ENCODE peak calls at places on chromosomes 7 and 10, in four cellular contexts. X is hepatic stellate cell, J is glutamatergic neuron, D is GM23338. M is an unnamed sample.

GRCh38 chr7:112083776-112084175 is 122.4 kb downstream of the DOCK4 start:
- DNase-seq in J (no peak), D (no peak), X (no peak), M (no peak)

GRCh38 chr7:138935438-138936079 is 45.6 kb downstream of the KIAA1549 start:
- DNase-seq in J (peak; percentile 56), D (no peak), X (peak; percentile 22), M (no peak)

GRCh38 chr7:77982926-77983550 is 184.5 kb downstream of the PHTF2 start:
- DNase-seq in J (no peak), X (no peak), D (no peak), M (no peak)

GRCh38 chr10:98528166-98528784 is 81.5 kb upstream of the HPS1 start:
- DNase-seq in J (no peak), X (no peak), D (no peak), M (no peak)

GRCh38 chr10:34010891-34011290 is 676.4 kb upstream of the NRP1 start:
- DNase-seq in D (no peak), J (no peak), X (no peak), M (no peak)

GRCh38 chr7:86958380-86958779 is 101.1 kb downstream of the ELAPOR2 start:
- DNase-seq in D (peak; percentile 51), X (no peak), J (no peak), M (no peak)

GRCh38 chr7:49174396-49174795 is 250.0 kb downstream of the CDC14C start:
- DNase-seq in D (no peak), X (no peak), J (no peak), M (no peak)

GRCh38 chr7:25998499-25998898 is 153.5 kb upstream of the NFE2L3 start:
- DNase-seq in D (no peak), J (no peak), X (no peak), M (no peak)

GRCh38 chr10:70458329-70459060 is 17.0 kb upstream of the NODAL start:
- DNase-seq in D (peak; percentile 63), X (peak; percentile 92), J (peak; percentile 64), M (peak; percentile 93)

GRCh38 chr10:71747808-71748523 is 25.4 kb downstream of the VSIR start:
- DNase-seq in J (no peak), D (no peak), X (no peak), M (no peak)

GRCh38 chr7:112452102-112452888 is 2.0 kb downstream of the IFRD1 start:
- DNase-seq in J (peak; percentile 57), D (peak; percentile 50), X (peak; percentile 19), M (no peak)

GRCh38 chr7:50660040-50660829 is 95.0 kb upstream of the DDC start:
- DNase-seq in J (no peak), X (no peak), D (no peak), M (no peak)

GRCh38 chr7:101164071-101164840 is 1.1 kb downstream of the VGF start:
- DNase-seq in J (peak; percentile 46), D (peak; percentile 83), X (peak; percentile 71), M (peak; percentile 84)

GRCh38 chr7:150663802-150664494 is 21.6 kb upstream of the GIMAP2 start:
- DNase-seq in J (no peak), D (no peak), X (no peak), M (no peak)

GRCh38 chr10:119312241-119312640 is 104.9 kb downstream of the GRK5 start:
- DNase-seq in X (no peak), J (no peak), D (no peak), M (no peak)

GRCh38 chr10:29102233-29102632 is 186.6 kb upstream of the LYZL1 start:
- DNase-seq in J (no peak), X (no peak), D (no peak), M (no peak)

GRCh38 chr7:7829667-7830066 is 111.3 kb upstream of the RPA3 start:
- DNase-seq in D (no peak), J (no peak), X (no peak), M (no peak)

GRCh38 chr10:100501423-100501822 is 18.2 kb downstream of the SEC31B start:
- DNase-seq in D (no peak), X (no peak), J (no peak), M (no peak)

GRCh38 chr7:33076737-33077136 is 14.2 kb upstream of the NT5C3A start:
- DNase-seq in X (no peak), D (no peak), J (no peak), M (no peak)

GRCh38 chr10:3735175-3735574 is 49.8 kb downstream of the KLF6 start:
- DNase-seq in D (peak; percentile 33), J (no peak), X (no peak), M (no peak)

GRCh38 chr7:24504871-24505270 is 68.4 kb upstream of the PALS2 start:
- DNase-seq in J (no peak), X (no peak), D (no peak), M (no peak)

GRCh38 chr7:91949221-91950009 is 8.8 kb downstream of the AKAP9 start:
- DNase-seq in X (no peak), J (no peak), D (no peak), M (no peak)

GRCh38 chr7:33628894-33629293 is 276.4 kb upstream of the BMPER start:
- DNase-seq in D (no peak), J (no peak), X (no peak), M (no peak)

GRCh38 chr7:158239290-158239981 is 348.2 kb downstream of the PTPRN2 start:
- DNase-seq in D (no peak), X (no peak), J (no peak), M (no peak)

GRCh38 chr7:112137141-112138101 is 68.8 kb downstream of the DOCK4 start:
- DNase-seq in X (no peak), D (peak; percentile 52), J (no peak), M (no peak)

GRCh38 chr10:57973451-57973850 is 294.2 kb downstream of the IPMK start:
- DNase-seq in D (no peak), X (no peak), J (no peak), M (no peak)

GRCh38 chr10:119250641-119251314 is 43.4 kb downstream of the GRK5 start:
- DNase-seq in D (no peak), J (no peak), X (peak; percentile 43), M (no peak)

GRCh38 chr10:97683556-97684357 is 3.3 kb downstream of the AVPI1 start:
- DNase-seq in X (peak; percentile 53), D (peak; percentile 31), J (no peak), M (no peak)

GRCh38 chr7:101518348-101518747 is 110.7 kb downstream of the MYL10 start:
- DNase-seq in D (no peak), J (no peak), X (no peak), M (no peak)

GRCh38 chr7:137038706-137039105 is 170.3 kb downstream of the CHRM2 start:
- DNase-seq in D (no peak), X (no peak), J (no peak), M (no peak)

GRCh38 chr7:80210400-80210799 is 75.8 kb downstream of the GNAI1 start:
- DNase-seq in J (no peak), X (no peak), D (no peak), M (no peak)

GRCh38 chr7:33649476-33650441 is 255.6 kb upstream of the BMPER start:
- DNase-seq in X (no peak), J (no peak), D (no peak), M (no peak)

GRCh38 chr7:101936223-101936611 is 118.8 kb downstream of the CUX1 start:
- DNase-seq in X (no peak), J (no peak), D (peak; percentile 78), M (no peak)

GRCh38 chr10:87817291-87817872 is 644 bp downstream of the ATAD1 start:
- DNase-seq in D (peak; percentile 18), J (no peak), X (no peak), M (no peak)

GRCh38 chr7:139745330-139746143 is 32.3 kb downstream of the HIPK2 start:
- DNase-seq in J (no peak), D (no peak), X (peak; percentile 26), M (peak; percentile 87)

GRCh38 chr10:42488416-42488815 is 150.0 kb downstream of the ZNF33B start:
- DNase-seq in D (no peak), X (peak; percentile 27), J (no peak), M (no peak)